ENCODE peak calls at places on chromosome 17, in five cellular contexts. One of them, this sample, is unnamed.

GRCh38 chr17:78000351-78000750 is 41.8 kb downstream of the TNRC6C start:
- DNase-seq in CD4-positive, CD25-positive, alpha-beta regulatory T cell: no peak
- DNase-seq in astrocyte of the spinal cord: peak; percentile 59
- DNase-seq in A549: no peak
- DNase-seq in esophagus squamous epithelium: no peak
- DNase-seq in this sample: no peak

GRCh38 chr17:64373722-64374121 is 16.9 kb downstream of the PECAM1 start:
- DNase-seq in A549: no peak
- DNase-seq in esophagus squamous epithelium: no peak
- DNase-seq in astrocyte of the spinal cord: no peak
- DNase-seq in CD4-positive, CD25-positive, alpha-beta regulatory T cell: no peak
- DNase-seq in this sample: no peak

GRCh38 chr17:32971171-32971570 is 20.5 kb upstream of the SPACA3 start:
- DNase-seq in astrocyte of the spinal cord: peak; percentile 16
- DNase-seq in esophagus squamous epithelium: no peak
- DNase-seq in A549: no peak
- DNase-seq in CD4-positive, CD25-positive, alpha-beta regulatory T cell: peak; percentile 62
- DNase-seq in this sample: no peak

GRCh38 chr17:39791296-39791992 is 53.7 kb downstream of the GRB7 start:
- DNase-seq in A549: no peak
- DNase-seq in astrocyte of the spinal cord: no peak
- DNase-seq in esophagus squamous epithelium: no peak
- DNase-seq in CD4-positive, CD25-positive, alpha-beta regulatory T cell: peak; percentile 87
- DNase-seq in this sample: no peak

GRCh38 chr17:41773190-41773588 is 13.3 kb downstream of the JUP start:
- DNase-seq in CD4-positive, CD25-positive, alpha-beta regulatory T cell: no peak
- DNase-seq in A549: peak; percentile 90
- DNase-seq in esophagus squamous epithelium: no peak
- DNase-seq in astrocyte of the spinal cord: peak; percentile 87
- DNase-seq in this sample: no peak

GRCh38 chr17:59838196-59838911 is 54.4 kb downstream of the TUBD1 start:
- DNase-seq in esophagus squamous epithelium: no peak
- DNase-seq in CD4-positive, CD25-positive, alpha-beta regulatory T cell: peak; percentile 78
- DNase-seq in astrocyte of the spinal cord: peak; percentile 71
- DNase-seq in A549: peak; percentile 83
- DNase-seq in this sample: no peak

GRCh38 chr17:78357177-78357586 is 2.7 kb downstream of the SOCS3 start:
- DNase-seq in astrocyte of the spinal cord: peak; percentile 83
- DNase-seq in CD4-positive, CD25-positive, alpha-beta regulatory T cell: no peak
- DNase-seq in esophagus squamous epithelium: no peak
- DNase-seq in A549: peak; percentile 55
- DNase-seq in this sample: no peak

GRCh38 chr17:73401911-73402310 is 90.1 kb upstream of the CDC42EP4 start:
- DNase-seq in astrocyte of the spinal cord: peak; percentile 37
- DNase-seq in CD4-positive, CD25-positive, alpha-beta regulatory T cell: peak; percentile 65
- DNase-seq in A549: no peak
- DNase-seq in esophagus squamous epithelium: no peak
- DNase-seq in this sample: no peak

GRCh38 chr17:71942626-71943025 is 178.2 kb upstream of the SOX9 start:
- DNase-seq in A549: no peak
- DNase-seq in CD4-positive, CD25-positive, alpha-beta regulatory T cell: no peak
- DNase-seq in astrocyte of the spinal cord: no peak
- DNase-seq in esophagus squamous epithelium: no peak
- DNase-seq in this sample: no peak

GRCh38 chr17:41267711-41268110 is 2.5 kb downstream of the KRTAP9-6 start:
- DNase-seq in CD4-positive, CD25-positive, alpha-beta regulatory T cell: no peak
- DNase-seq in A549: no peak
- DNase-seq in esophagus squamous epithelium: no peak
- DNase-seq in astrocyte of the spinal cord: no peak
- DNase-seq in this sample: no peak

GRCh38 chr17:45131294-45131615 is 1.1 kb downstream of the PLCD3 start:
- DNase-seq in A549: no peak
- DNase-seq in astrocyte of the spinal cord: no peak
- DNase-seq in CD4-positive, CD25-positive, alpha-beta regulatory T cell: no peak
- DNase-seq in esophagus squamous epithelium: no peak
- DNase-seq in this sample: no peak

GRCh38 chr17:77849203-77849602 is 109.3 kb upstream of the TNRC6C start:
- DNase-seq in CD4-positive, CD25-positive, alpha-beta regulatory T cell: no peak
- DNase-seq in A549: no peak
- DNase-seq in esophagus squamous epithelium: no peak
- DNase-seq in astrocyte of the spinal cord: no peak
- DNase-seq in this sample: no peak

GRCh38 chr17:41396340-41396739 is 1.1 kb downstream of the KRT31 start:
- DNase-seq in CD4-positive, CD25-positive, alpha-beta regulatory T cell: no peak
- DNase-seq in esophagus squamous epithelium: no peak
- DNase-seq in A549: no peak
- DNase-seq in astrocyte of the spinal cord: no peak
- DNase-seq in this sample: no peak

GRCh38 chr17:9473716-9474115 is 101.9 kb downstream of the STX8 start:
- DNase-seq in esophagus squamous epithelium: no peak
- DNase-seq in astrocyte of the spinal cord: peak; percentile 89
- DNase-seq in A549: peak; percentile 27
- DNase-seq in CD4-positive, CD25-positive, alpha-beta regulatory T cell: no peak
- DNase-seq in this sample: no peak

GRCh38 chr17:50155115-50155819 is 4.8 kb upstream of the PPP1R9B start:
- DNase-seq in A549: no peak
- DNase-seq in astrocyte of the spinal cord: no peak
- DNase-seq in esophagus squamous epithelium: no peak
- DNase-seq in CD4-positive, CD25-positive, alpha-beta regulatory T cell: no peak
- DNase-seq in this sample: no peak

GRCh38 chr17:41049110-41049509 is 2.0 kb upstream of the KRTAP2-1 start:
- DNase-seq in esophagus squamous epithelium: no peak
- DNase-seq in A549: peak; percentile 19
- DNase-seq in CD4-positive, CD25-positive, alpha-beta regulatory T cell: no peak
- DNase-seq in astrocyte of the spinal cord: peak; percentile 74
- DNase-seq in this sample: no peak

GRCh38 chr17:9513266-9513665 is 62.4 kb downstream of the STX8 start:
- DNase-seq in A549: no peak
- DNase-seq in esophagus squamous epithelium: no peak
- DNase-seq in astrocyte of the spinal cord: no peak
- DNase-seq in CD4-positive, CD25-positive, alpha-beta regulatory T cell: no peak
- DNase-seq in this sample: no peak

GRCh38 chr17:77054926-77055325 is 85.8 kb upstream of the SEC14L1 start:
- DNase-seq in esophagus squamous epithelium: no peak
- DNase-seq in astrocyte of the spinal cord: no peak
- DNase-seq in CD4-positive, CD25-positive, alpha-beta regulatory T cell: no peak
- DNase-seq in A549: no peak
- DNase-seq in this sample: no peak

DNA sequence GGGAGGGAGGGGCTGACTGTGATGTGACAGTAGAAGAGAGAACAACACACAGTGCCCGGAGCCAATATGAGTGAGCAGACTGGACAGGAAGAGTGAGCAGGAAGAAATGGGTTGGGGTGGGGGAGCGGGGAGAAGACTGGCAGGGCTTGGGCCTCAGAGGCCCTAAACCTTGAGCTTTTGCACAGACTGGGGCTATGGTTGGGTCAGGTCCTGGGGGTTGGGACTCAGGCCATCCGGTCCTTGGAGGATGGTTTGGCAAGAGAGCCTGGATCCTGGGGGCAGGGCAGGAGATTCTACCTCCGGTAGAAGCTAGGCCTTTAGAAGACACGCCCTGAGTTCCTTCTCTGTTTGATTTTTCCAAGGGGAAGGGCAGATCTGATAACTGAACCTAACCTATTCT is 1.1 kb downstream of the CAMTA2 start:
- DNase-seq in astrocyte of the spinal cord: no peak
- DNase-seq in CD4-positive, CD25-positive, alpha-beta regulatory T cell: no peak
- DNase-seq in esophagus squamous epithelium: no peak
- DNase-seq in A549: no peak
- DNase-seq in this sample: no peak
- H3K4me3 ChIP-seq in astrocyte of the spinal cord: peak overlapping the region; percentile 72
- H3K4me3 ChIP-seq in CD4-positive, CD25-positive, alpha-beta regulatory T cell: peak overlapping the region; percentile 47
- H3K4me3 ChIP-seq in esophagus squamous epithelium: peak overlapping the region; percentile 62
- H3K4me3 ChIP-seq in A549: peak overlapping the region; percentile 78
- H3K4me3 ChIP-seq in this sample: peak overlapping the region; percentile 93

GRCh38 chr17:68709995-68710780 is 109.0 kb upstream of the FAM20A start:
- DNase-seq in esophagus squamous epithelium: no peak
- DNase-seq in A549: no peak
- DNase-seq in astrocyte of the spinal cord: peak; percentile 67
- DNase-seq in CD4-positive, CD25-positive, alpha-beta regulatory T cell: no peak
- DNase-seq in this sample: no peak
- H3K4me3 ChIP-seq in esophagus squamous epithelium: no peak overlapping the region
- H3K4me3 ChIP-seq in A549: no peak overlapping the region
- H3K4me3 ChIP-seq in astrocyte of the spinal cord: no peak overlapping the region
- H3K4me3 ChIP-seq in CD4-positive, CD25-positive, alpha-beta regulatory T cell: no peak overlapping the region
- H3K4me3 ChIP-seq in this sample: no peak overlapping the region

DNA sequence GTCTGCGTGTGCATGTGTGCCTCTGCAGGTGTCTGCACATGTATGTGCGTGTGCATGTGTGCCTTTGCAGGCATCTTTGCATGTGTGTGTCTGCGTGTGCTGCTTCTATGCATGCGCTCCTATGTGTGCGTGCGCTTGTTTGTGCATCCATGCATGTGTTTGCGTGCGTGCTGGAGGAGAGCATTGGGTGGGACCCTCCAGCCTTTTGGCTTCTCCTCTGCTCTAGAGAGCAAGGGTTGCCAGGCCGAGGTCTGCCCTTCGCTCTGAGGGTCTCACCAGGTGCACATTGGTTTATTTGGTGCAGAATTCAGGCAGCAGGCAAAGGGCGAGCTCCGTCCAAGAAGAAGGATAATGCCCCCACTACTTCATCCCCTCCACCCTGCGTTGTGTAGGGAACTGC is 1.1 kb upstream of the RAB40B start:
- DNase-seq in esophagus squamous epithelium: no peak
- DNase-seq in CD4-positive, CD25-positive, alpha-beta regulatory T cell: no peak
- DNase-seq in A549: no peak
- DNase-seq in astrocyte of the spinal cord: no peak
- DNase-seq in this sample: no peak
- H3K4me3 ChIP-seq in esophagus squamous epithelium: no peak overlapping the region
- H3K4me3 ChIP-seq in CD4-positive, CD25-positive, alpha-beta regulatory T cell: peak overlapping the region; percentile 47
- H3K4me3 ChIP-seq in A549: peak overlapping the region; percentile 60
- H3K4me3 ChIP-seq in astrocyte of the spinal cord: no peak overlapping the region
- H3K4me3 ChIP-seq in this sample: no peak overlapping the region

GRCh38 chr17:11807606-11808005 is 189.7 kb downstream of the ZNF18 start:
- DNase-seq in astrocyte of the spinal cord: no peak
- DNase-seq in CD4-positive, CD25-positive, alpha-beta regulatory T cell: no peak
- DNase-seq in A549: no peak
- DNase-seq in esophagus squamous epithelium: no peak
- DNase-seq in this sample: no peak

GRCh38 chr17:11803226-11803625 is 194.0 kb downstream of the ZNF18 start:
- DNase-seq in CD4-positive, CD25-positive, alpha-beta regulatory T cell: no peak
- DNase-seq in A549: no peak
- DNase-seq in esophagus squamous epithelium: no peak
- DNase-seq in astrocyte of the spinal cord: no peak
- DNase-seq in this sample: no peak

GRCh38 chr17:11805952-11806351 is 191.3 kb downstream of the ZNF18 start:
- DNase-seq in esophagus squamous epithelium: no peak
- DNase-seq in CD4-positive, CD25-positive, alpha-beta regulatory T cell: no peak
- DNase-seq in A549: no peak
- DNase-seq in astrocyte of the spinal cord: no peak
- DNase-seq in this sample: no peak

GRCh38 chr17:11797803-11798202 is 199.5 kb downstream of the ZNF18 start:
- DNase-seq in astrocyte of the spinal cord: no peak
- DNase-seq in CD4-positive, CD25-positive, alpha-beta regulatory T cell: no peak
- DNase-seq in A549: peak; percentile 50
- DNase-seq in esophagus squamous epithelium: no peak
- DNase-seq in this sample: no peak

GRCh38 chr17:11803635-11804034 is 193.6 kb downstream of the ZNF18 start:
- DNase-seq in CD4-positive, CD25-positive, alpha-beta regulatory T cell: no peak
- DNase-seq in astrocyte of the spinal cord: no peak
- DNase-seq in esophagus squamous epithelium: no peak
- DNase-seq in A549: no peak
- DNase-seq in this sample: no peak
- H3K4me3 ChIP-seq in CD4-positive, CD25-positive, alpha-beta regulatory T cell: no peak overlapping the region
- H3K4me3 ChIP-seq in astrocyte of the spinal cord: no peak overlapping the region
- H3K4me3 ChIP-seq in esophagus squamous epithelium: no peak overlapping the region
- H3K4me3 ChIP-seq in A549: no peak overlapping the region
- H3K4me3 ChIP-seq in this sample: no peak overlapping the region

GRCh38 chr17:1375615-1376014 is 24.4 kb downstream of the YWHAE start:
- DNase-seq in astrocyte of the spinal cord: no peak
- DNase-seq in esophagus squamous epithelium: no peak
- DNase-seq in A549: no peak
- DNase-seq in CD4-positive, CD25-positive, alpha-beta regulatory T cell: no peak
- DNase-seq in this sample: no peak

GRCh38 chr17:1376061-1376460 is 24.0 kb downstream of the YWHAE start:
- DNase-seq in A549: no peak
- DNase-seq in CD4-positive, CD25-positive, alpha-beta regulatory T cell: peak; percentile 22
- DNase-seq in astrocyte of the spinal cord: no peak
- DNase-seq in esophagus squamous epithelium: no peak
- DNase-seq in this sample: no peak

GRCh38 chr17:1372618-1373017 is 27.4 kb downstream of the YWHAE start:
- DNase-seq in A549: no peak
- DNase-seq in esophagus squamous epithelium: no peak
- DNase-seq in astrocyte of the spinal cord: no peak
- DNase-seq in CD4-positive, CD25-positive, alpha-beta regulatory T cell: no peak
- DNase-seq in this sample: no peak

GRCh38 chr17:1373710-1374237 is 26.2 kb downstream of the YWHAE start:
- DNase-seq in esophagus squamous epithelium: no peak
- DNase-seq in A549: no peak
- DNase-seq in astrocyte of the spinal cord: no peak
- DNase-seq in CD4-positive, CD25-positive, alpha-beta regulatory T cell: no peak
- DNase-seq in this sample: no peak

GRCh38 chr17:1374426-1375177 is 25.4 kb downstream of the YWHAE start:
- DNase-seq in A549: no peak
- DNase-seq in CD4-positive, CD25-positive, alpha-beta regulatory T cell: peak; percentile 56
- DNase-seq in esophagus squamous epithelium: no peak
- DNase-seq in astrocyte of the spinal cord: no peak
- DNase-seq in this sample: no peak
- H3K4me3 ChIP-seq in A549: no peak overlapping the region
- H3K4me3 ChIP-seq in CD4-positive, CD25-positive, alpha-beta regulatory T cell: peak overlapping the region; percentile 59
- H3K4me3 ChIP-seq in esophagus squamous epithelium: no peak overlapping the region
- H3K4me3 ChIP-seq in astrocyte of the spinal cord: no peak overlapping the region
- H3K4me3 ChIP-seq in this sample: no peak overlapping the region

DNA sequence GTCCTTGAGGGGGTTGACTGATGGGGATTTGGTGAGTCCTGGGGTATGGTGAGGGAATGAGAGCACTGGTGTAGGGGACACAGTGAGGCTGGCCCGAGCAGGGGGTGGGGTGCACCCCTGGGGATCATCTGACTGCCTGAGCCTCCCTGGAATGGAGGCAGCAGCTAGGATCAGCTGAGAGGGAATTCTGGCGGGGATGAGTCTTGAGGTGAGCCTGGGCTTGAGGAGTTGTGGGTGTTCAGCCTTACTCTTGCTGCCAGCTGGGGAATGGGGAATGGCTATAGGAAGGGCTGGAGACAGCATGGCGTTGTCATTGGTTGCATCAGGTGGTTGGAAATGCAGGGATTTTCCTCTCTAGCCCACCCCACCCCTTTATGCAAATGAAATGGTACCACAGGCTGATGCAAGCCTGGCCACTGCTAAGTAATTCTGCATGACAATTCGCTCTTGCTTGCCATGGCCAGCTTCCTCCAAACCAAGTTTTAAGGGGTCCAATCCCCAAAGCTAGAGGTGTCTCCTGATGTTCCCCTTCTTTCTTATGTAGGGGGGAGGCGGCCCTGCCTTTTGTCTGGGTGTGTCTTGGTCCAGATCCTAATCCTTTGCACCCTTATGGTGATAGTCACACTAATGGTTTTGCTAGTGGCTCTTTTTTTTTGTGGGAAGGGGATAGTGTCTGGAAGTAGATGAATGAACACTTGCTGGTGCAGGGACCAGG is 7.5 kb downstream of the NFE2L1 start:
- DNase-seq in CD4-positive, CD25-positive, alpha-beta regulatory T cell: no peak
- DNase-seq in esophagus squamous epithelium: no peak
- DNase-seq in astrocyte of the spinal cord: peak; percentile 79
- DNase-seq in A549: peak; percentile 78
- DNase-seq in this sample: peak; percentile 83
- H3K4me3 ChIP-seq in CD4-positive, CD25-positive, alpha-beta regulatory T cell: no peak overlapping the region
- H3K4me3 ChIP-seq in esophagus squamous epithelium: no peak overlapping the region
- H3K4me3 ChIP-seq in astrocyte of the spinal cord: no peak overlapping the region
- H3K4me3 ChIP-seq in A549: no peak overlapping the region
- H3K4me3 ChIP-seq in this sample: peak overlapping the region; percentile 40

This sample was measured in OCI-LY7.